ENCODE peak calls at places on chromosomes 3 and 15, in seven cellular contexts. One of them, this sample, is unnamed.

GRCh38 chr15:85689729-85690128 is 105.0 kb downstream of the KLHL25 start:
- DNase-seq in neuronal stem cell: peak; percentile 43
- DNase-seq in mesendoderm: peak; percentile 78
- DNase-seq in H1: peak; percentile 52
- DNase-seq in IMR-90: peak; percentile 72
- DNase-seq in H9: peak; percentile 69
- DNase-seq in trophoblast cell: no peak
- DNase-seq in this sample: peak; percentile 76

GRCh38 chr3:5687230-5687629 is 499.7 kb downstream of the EDEM1 start:
- DNase-seq in neuronal stem cell: no peak
- DNase-seq in mesendoderm: peak; percentile 33
- DNase-seq in H1: no peak
- DNase-seq in IMR-90: no peak
- DNase-seq in H9: no peak
- DNase-seq in trophoblast cell: no peak
- DNase-seq in this sample: no peak

GRCh38 chr15:27989428-27989827 is 109.7 kb downstream of the OCA2 start:
- DNase-seq in neuronal stem cell: no peak
- DNase-seq in mesendoderm: no peak
- DNase-seq in H1: no peak
- DNase-seq in IMR-90: no peak
- DNase-seq in H9: no peak
- DNase-seq in trophoblast cell: no peak
- DNase-seq in this sample: no peak

GRCh38 chr3:179867961-179868360 is 168.8 kb downstream of the PEX5L start:
- DNase-seq in neuronal stem cell: no peak
- DNase-seq in mesendoderm: peak; percentile 55
- DNase-seq in H1: no peak
- DNase-seq in IMR-90: no peak
- DNase-seq in H9: no peak
- DNase-seq in trophoblast cell: no peak
- DNase-seq in this sample: no peak

GRCh38 chr3:194140520-194141414 is 4.8 kb downstream of the HES1 start:
- DNase-seq in neuronal stem cell: peak; percentile 44
- DNase-seq in mesendoderm: peak; percentile 91
- DNase-seq in H1: peak; percentile 79
- DNase-seq in IMR-90: no peak
- DNase-seq in H9: peak; percentile 86
- DNase-seq in trophoblast cell: peak; percentile 70
- DNase-seq in this sample: peak; percentile 90

GRCh38 chr3:187741403-187742350 is 3.6 kb downstream of the BCL6 start:
- DNase-seq in neuronal stem cell: peak; percentile 67
- DNase-seq in mesendoderm: peak; percentile 80
- DNase-seq in H1: peak; percentile 67
- DNase-seq in IMR-90: peak; percentile 78
- DNase-seq in H9: peak; percentile 54
- DNase-seq in trophoblast cell: peak; percentile 68
- DNase-seq in this sample: peak; percentile 94

GRCh38 chr3:105868450-105868744 is 415 bp downstream of the CBLB start:
- DNase-seq in neuronal stem cell: peak; percentile 59
- DNase-seq in mesendoderm: peak; percentile 75
- DNase-seq in H1: peak; percentile 66
- DNase-seq in IMR-90: peak; percentile 52
- DNase-seq in H9: peak; percentile 54
- DNase-seq in trophoblast cell: peak; percentile 73
- DNase-seq in this sample: peak; percentile 77

GRCh38 chr3:43081796-43082195 is 24.1 kb downstream of the POMGNT2 start:
- DNase-seq in neuronal stem cell: no peak
- DNase-seq in mesendoderm: no peak
- DNase-seq in H1: peak; percentile 17
- DNase-seq in IMR-90: no peak
- DNase-seq in H9: no peak
- DNase-seq in trophoblast cell: no peak
- DNase-seq in this sample: no peak

GRCh38 chr15:99436472-99437314 is 129.1 kb upstream of the MEF2A start:
- DNase-seq in neuronal stem cell: no peak
- DNase-seq in mesendoderm: no peak
- DNase-seq in H1: peak; percentile 45
- DNase-seq in IMR-90: no peak
- DNase-seq in H9: no peak
- DNase-seq in trophoblast cell: no peak
- DNase-seq in this sample: no peak

GRCh38 chr15:98776607-98777281 is 128.4 kb downstream of the IGF1R start:
- DNase-seq in neuronal stem cell: no peak
- DNase-seq in mesendoderm: peak; percentile 41
- DNase-seq in H1: no peak
- DNase-seq in IMR-90: peak; percentile 50
- DNase-seq in H9: no peak
- DNase-seq in trophoblast cell: peak; percentile 2
- DNase-seq in this sample: no peak

GRCh38 chr15:98715890-98716443 is 67.6 kb downstream of the IGF1R start:
- DNase-seq in neuronal stem cell: no peak
- DNase-seq in mesendoderm: no peak
- DNase-seq in H1: no peak
- DNase-seq in IMR-90: no peak
- DNase-seq in H9: no peak
- DNase-seq in trophoblast cell: no peak
- DNase-seq in this sample: no peak

GRCh38 chr15:83304861-83305661 is 20.6 kb upstream of the BNC1 start:
- DNase-seq in neuronal stem cell: no peak
- DNase-seq in mesendoderm: no peak
- DNase-seq in H1: no peak
- DNase-seq in IMR-90: peak; percentile 26
- DNase-seq in H9: no peak
- DNase-seq in trophoblast cell: no peak
- DNase-seq in this sample: no peak

DNA sequence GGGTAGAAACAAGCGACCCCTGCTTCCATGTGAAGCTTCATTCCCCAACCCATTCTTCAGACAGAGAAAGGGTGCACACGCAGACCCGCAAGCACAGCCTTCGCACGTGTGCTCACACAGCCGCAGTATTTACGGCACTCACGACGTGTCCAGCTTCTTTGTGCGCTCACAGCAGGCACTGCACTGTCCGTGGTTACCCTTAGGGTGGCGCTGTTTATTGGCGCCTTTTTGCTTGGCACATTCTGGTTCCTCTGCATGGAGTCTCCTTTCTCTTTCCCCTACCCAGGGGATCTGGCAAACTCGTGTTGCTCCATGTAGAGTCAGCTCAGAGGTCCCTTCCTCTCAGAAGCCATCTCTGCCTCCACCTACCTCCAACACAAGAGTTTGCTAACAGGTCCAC is 115.1 kb downstream of the SLCO3A1 start:
- DNase-seq in neuronal stem cell: no peak
- DNase-seq in mesendoderm: no peak
- DNase-seq in H1: no peak
- DNase-seq in IMR-90: no peak
- DNase-seq in H9: peak; percentile 45
- DNase-seq in trophoblast cell: no peak
- DNase-seq in this sample: no peak
- H2BK120ac ChIP-seq in neuronal stem cell: no peak overlapping the region
- H2BK120ac ChIP-seq in mesendoderm: no peak overlapping the region
- H2BK120ac ChIP-seq in H1: no peak overlapping the region
- H2BK120ac ChIP-seq in IMR-90: no peak overlapping the region
- H2BK120ac ChIP-seq in H9: no peak overlapping the region
- H2BK120ac ChIP-seq in trophoblast cell: no peak overlapping the region
- H2BK120ac ChIP-seq in this sample: no peak overlapping the region

DNA sequence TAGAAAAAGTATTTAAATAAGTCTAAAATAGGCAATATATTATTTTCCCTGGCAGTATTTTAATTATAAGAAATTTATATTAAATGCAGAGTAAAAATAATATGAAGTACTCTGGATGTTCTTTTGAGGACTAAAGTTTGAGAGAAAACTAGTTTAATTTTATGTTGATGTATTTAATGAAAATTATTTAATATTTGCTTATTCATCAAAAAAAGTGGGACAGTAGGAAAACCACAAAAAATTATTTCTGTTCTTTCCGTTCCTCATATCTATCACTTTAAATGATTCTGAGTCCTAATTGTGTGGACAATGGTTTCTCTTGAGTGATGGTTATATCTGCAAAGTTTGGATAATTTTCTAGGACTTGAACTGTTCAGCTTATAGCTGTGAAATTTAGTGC is 147.2 kb upstream of the TNIK start:
- DNase-seq in neuronal stem cell: no peak
- DNase-seq in mesendoderm: no peak
- DNase-seq in H1: no peak
- DNase-seq in IMR-90: no peak
- DNase-seq in H9: no peak
- DNase-seq in trophoblast cell: no peak
- DNase-seq in this sample: no peak
- H2BK120ac ChIP-seq in neuronal stem cell: no peak overlapping the region
- H2BK120ac ChIP-seq in mesendoderm: no peak overlapping the region
- H2BK120ac ChIP-seq in H1: no peak overlapping the region
- H2BK120ac ChIP-seq in IMR-90: no peak overlapping the region
- H2BK120ac ChIP-seq in H9: no peak overlapping the region
- H2BK120ac ChIP-seq in trophoblast cell: no peak overlapping the region
- H2BK120ac ChIP-seq in this sample: no peak overlapping the region

DNA sequence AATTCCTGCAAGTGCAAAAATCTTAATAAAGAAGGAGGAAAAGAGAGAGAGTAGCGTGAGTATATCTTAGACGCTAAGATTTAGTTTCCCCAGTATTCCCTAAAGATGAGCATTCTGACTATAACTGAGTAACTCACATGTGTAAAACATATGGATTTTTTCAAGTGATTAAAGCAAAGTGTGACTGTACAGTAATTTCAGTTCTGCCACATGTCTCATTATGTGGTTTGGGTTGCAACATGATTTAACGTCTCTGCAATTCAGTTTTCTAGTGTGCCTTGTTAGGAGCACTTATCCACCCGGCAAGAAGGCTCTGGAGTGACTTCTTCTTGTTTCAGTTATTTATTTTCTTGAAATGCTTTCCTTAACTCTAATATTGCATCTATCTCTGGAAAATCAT is 514.1 kb downstream of the ROBO1 start:
- DNase-seq in neuronal stem cell: no peak
- DNase-seq in mesendoderm: no peak
- DNase-seq in H1: no peak
- DNase-seq in IMR-90: no peak
- DNase-seq in H9: no peak
- DNase-seq in trophoblast cell: no peak
- DNase-seq in this sample: no peak
- H2BK120ac ChIP-seq in neuronal stem cell: no peak overlapping the region
- H2BK120ac ChIP-seq in mesendoderm: no peak overlapping the region
- H2BK120ac ChIP-seq in H1: no peak overlapping the region
- H2BK120ac ChIP-seq in IMR-90: no peak overlapping the region
- H2BK120ac ChIP-seq in H9: no peak overlapping the region
- H2BK120ac ChIP-seq in trophoblast cell: no peak overlapping the region
- H2BK120ac ChIP-seq in this sample: no peak overlapping the region

DNA sequence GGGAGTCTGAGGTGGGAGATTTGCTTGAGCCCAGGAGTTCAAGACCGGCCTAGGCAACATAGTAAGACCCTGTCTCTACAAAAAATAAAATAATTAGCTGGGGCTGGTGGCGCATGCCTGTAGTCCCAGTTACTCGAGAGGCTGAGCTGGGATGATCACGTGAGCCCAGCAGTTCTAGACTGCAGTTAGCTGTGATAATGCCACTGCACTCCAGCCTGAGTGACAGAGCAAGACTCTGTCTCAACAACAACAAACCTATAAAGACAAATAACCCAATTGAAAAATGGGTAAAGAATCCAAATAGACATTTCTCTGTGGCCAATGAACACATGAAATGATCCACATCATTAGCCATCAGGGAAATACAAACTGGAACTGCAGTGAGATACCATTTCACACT is 1.1 kb upstream of the RPL32 start:
- DNase-seq in neuronal stem cell: no peak
- DNase-seq in mesendoderm: no peak
- DNase-seq in H1: no peak
- DNase-seq in IMR-90: no peak
- DNase-seq in H9: no peak
- DNase-seq in trophoblast cell: no peak
- DNase-seq in this sample: no peak
- H2BK120ac ChIP-seq in neuronal stem cell: no peak overlapping the region
- H2BK120ac ChIP-seq in mesendoderm: no peak overlapping the region
- H2BK120ac ChIP-seq in H1: no peak overlapping the region
- H2BK120ac ChIP-seq in IMR-90: no peak overlapping the region
- H2BK120ac ChIP-seq in H9: no peak overlapping the region
- H2BK120ac ChIP-seq in trophoblast cell: no peak overlapping the region
- H2BK120ac ChIP-seq in this sample: no peak overlapping the region

GRCh38 chr15:69909719-69910444 is 187.8 kb downstream of the TLE3 start:
- DNase-seq in neuronal stem cell: no peak
- DNase-seq in mesendoderm: peak; percentile 85
- DNase-seq in H1: no peak
- DNase-seq in IMR-90: no peak
- DNase-seq in H9: no peak
- DNase-seq in trophoblast cell: no peak
- DNase-seq in this sample: no peak
- H2BK120ac ChIP-seq in neuronal stem cell: no peak overlapping the region
- H2BK120ac ChIP-seq in mesendoderm: no peak overlapping the region
- H2BK120ac ChIP-seq in H1: no peak overlapping the region
- H2BK120ac ChIP-seq in IMR-90: no peak overlapping the region
- H2BK120ac ChIP-seq in H9: no peak overlapping the region
- H2BK120ac ChIP-seq in trophoblast cell: no peak overlapping the region
- H2BK120ac ChIP-seq in this sample: no peak overlapping the region

GRCh38 chr3:13357074-13357473 is 63.0 kb downstream of the NUP210 start:
- DNase-seq in neuronal stem cell: no peak
- DNase-seq in mesendoderm: no peak
- DNase-seq in H1: no peak
- DNase-seq in IMR-90: no peak
- DNase-seq in H9: no peak
- DNase-seq in trophoblast cell: no peak
- DNase-seq in this sample: no peak
- H2BK120ac ChIP-seq in neuronal stem cell: no peak overlapping the region
- H2BK120ac ChIP-seq in mesendoderm: no peak overlapping the region
- H2BK120ac ChIP-seq in H1: no peak overlapping the region
- H2BK120ac ChIP-seq in IMR-90: no peak overlapping the region
- H2BK120ac ChIP-seq in H9: no peak overlapping the region
- H2BK120ac ChIP-seq in trophoblast cell: no peak overlapping the region
- H2BK120ac ChIP-seq in this sample: no peak overlapping the region